ENCODE peak calls at places on chromosomes 13 and 19, in six cellular contexts. One of them, this sample, is unnamed.

GRCh38 chr13:43132228-43132627 is 108.8 kb downstream of the DNAJC15 start:
- DNase-seq in transverse colon: peak; percentile 42
- DNase-seq in HepG2: peak; percentile 52
- DNase-seq in stomach: peak; percentile 40
- DNase-seq in tibial nerve: no peak
- DNase-seq in suprapubic skin: no peak
- DNase-seq in this sample: no peak

GRCh38 chr19:47305309-47305751 is 4.3 kb upstream of the C5AR1 start:
- DNase-seq in transverse colon: peak; percentile 76
- DNase-seq in HepG2: peak; percentile 81
- DNase-seq in stomach: peak; percentile 73
- DNase-seq in tibial nerve: peak; percentile 65
- DNase-seq in suprapubic skin: peak; percentile 91
- DNase-seq in this sample: peak; percentile 74

GRCh38 chr19:37564624-37565369 is 29.8 kb downstream of the ZNF571 start:
- DNase-seq in transverse colon: no peak
- DNase-seq in HepG2: no peak
- DNase-seq in stomach: no peak
- DNase-seq in tibial nerve: no peak
- DNase-seq in suprapubic skin: no peak
- DNase-seq in this sample: no peak

GRCh38 chr13:87999141-87999765 is 328.1 kb downstream of the SLITRK5 start:
- DNase-seq in transverse colon: no peak
- DNase-seq in HepG2: no peak
- DNase-seq in stomach: no peak
- DNase-seq in tibial nerve: no peak
- DNase-seq in suprapubic skin: no peak
- DNase-seq in this sample: no peak

GRCh38 chr13:32883501-32883900 is 132.7 kb upstream of the KL start:
- DNase-seq in transverse colon: no peak
- DNase-seq in HepG2: no peak
- DNase-seq in stomach: no peak
- DNase-seq in tibial nerve: no peak
- DNase-seq in suprapubic skin: no peak
- DNase-seq in this sample: no peak

GRCh38 chr13:67383358-67383757 is 153.2 kb upstream of the PCDH9 start:
- DNase-seq in transverse colon: no peak
- DNase-seq in HepG2: peak; percentile 1
- DNase-seq in stomach: no peak
- DNase-seq in tibial nerve: no peak
- DNase-seq in suprapubic skin: no peak
- DNase-seq in this sample: no peak

GRCh38 chr19:799076-799881 is 2.0 kb downstream of the PTBP1 start:
- DNase-seq in transverse colon: peak; percentile 37
- DNase-seq in HepG2: peak; percentile 55
- DNase-seq in stomach: no peak
- DNase-seq in tibial nerve: no peak
- DNase-seq in suprapubic skin: no peak
- DNase-seq in this sample: no peak

GRCh38 chr19:31300406-31300805 is 48.8 kb downstream of the TSHZ3 start:
- DNase-seq in transverse colon: no peak
- DNase-seq in HepG2: no peak
- DNase-seq in stomach: no peak
- DNase-seq in tibial nerve: no peak
- DNase-seq in suprapubic skin: no peak
- DNase-seq in this sample: no peak

GRCh38 chr19:37505958-37506386 is 767 bp upstream of the ZNF793 start:
- DNase-seq in transverse colon: no peak
- DNase-seq in HepG2: no peak
- DNase-seq in stomach: no peak
- DNase-seq in tibial nerve: no peak
- DNase-seq in suprapubic skin: no peak
- DNase-seq in this sample: peak; percentile 89

GRCh38 chr19:43688059-43688763 is 18.2 kb upstream of the PLAUR start:
- DNase-seq in transverse colon: no peak
- DNase-seq in HepG2: no peak
- DNase-seq in stomach: no peak
- DNase-seq in tibial nerve: no peak
- DNase-seq in suprapubic skin: no peak
- DNase-seq in this sample: no peak

GRCh38 chr19:42168206-42168605 is 36.0 kb upstream of the POU2F2 start:
- DNase-seq in transverse colon: no peak
- DNase-seq in HepG2: no peak
- DNase-seq in stomach: no peak
- DNase-seq in tibial nerve: no peak
- DNase-seq in suprapubic skin: no peak
- DNase-seq in this sample: no peak

GRCh38 chr19:35262101-35262761 is 6.5 kb upstream of the USF2 start:
- DNase-seq in transverse colon: peak; percentile 6
- DNase-seq in HepG2: no peak
- DNase-seq in stomach: peak; percentile 63
- DNase-seq in tibial nerve: peak; percentile 11
- DNase-seq in suprapubic skin: no peak
- DNase-seq in this sample: peak; percentile 60

GRCh38 chr19:16091546-16092475 is 15.5 kb downstream of the TPM4 start:
- DNase-seq in transverse colon: no peak
- DNase-seq in HepG2: no peak
- DNase-seq in stomach: no peak
- DNase-seq in tibial nerve: no peak
- DNase-seq in suprapubic skin: no peak
- DNase-seq in this sample: no peak

GRCh38 chr13:108326318-108326717 is 56.8 kb downstream of the TNFSF13B start:
- DNase-seq in transverse colon: no peak
- DNase-seq in HepG2: peak; percentile 13
- DNase-seq in stomach: no peak
- DNase-seq in tibial nerve: no peak
- DNase-seq in suprapubic skin: no peak
- DNase-seq in this sample: peak; percentile 35

GRCh38 chr13:99218969-99219368 is 18.3 kb downstream of the UBAC2 start:
- DNase-seq in transverse colon: peak; percentile 25
- DNase-seq in HepG2: no peak
- DNase-seq in stomach: no peak
- DNase-seq in tibial nerve: no peak
- DNase-seq in suprapubic skin: no peak
- DNase-seq in this sample: no peak

GRCh38 chr13:98254541-98254940 is 77.5 kb upstream of the RNF113B start:
- DNase-seq in transverse colon: no peak
- DNase-seq in HepG2: no peak
- DNase-seq in stomach: no peak
- DNase-seq in tibial nerve: no peak
- DNase-seq in suprapubic skin: no peak
- DNase-seq in this sample: no peak

GRCh38 chr13:50386527-50387123 is 371.4 kb downstream of the KCNRG start:
- DNase-seq in transverse colon: no peak
- DNase-seq in HepG2: no peak
- DNase-seq in stomach: no peak
- DNase-seq in tibial nerve: no peak
- DNase-seq in suprapubic skin: no peak
- DNase-seq in this sample: peak; percentile 34

GRCh38 chr13:45121421-45121820 is 1.1 kb downstream of the GTF2F2 start:
- DNase-seq in transverse colon: no peak
- DNase-seq in HepG2: peak; percentile 16
- DNase-seq in stomach: no peak
- DNase-seq in tibial nerve: no peak
- DNase-seq in suprapubic skin: no peak
- DNase-seq in this sample: no peak

GRCh38 chr19:18329035-18329376 is 6.1 kb upstream of the LSM4 start:
- DNase-seq in transverse colon: no peak
- DNase-seq in HepG2: peak; percentile 56
- DNase-seq in stomach: no peak
- DNase-seq in tibial nerve: no peak
- DNase-seq in suprapubic skin: no peak
- DNase-seq in this sample: no peak

GRCh38 chr19:35328851-35329285 is at the start of gene CD22:
- DNase-seq in transverse colon: no peak
- DNase-seq in HepG2: no peak
- DNase-seq in stomach: no peak
- DNase-seq in tibial nerve: no peak
- DNase-seq in suprapubic skin: no peak
- DNase-seq in this sample: no peak

GRCh38 chr19:8922591-8922990 is 87.6 kb downstream of the MUC16 start:
- DNase-seq in transverse colon: no peak
- DNase-seq in HepG2: no peak
- DNase-seq in stomach: no peak
- DNase-seq in tibial nerve: no peak
- DNase-seq in suprapubic skin: no peak
- DNase-seq in this sample: peak; percentile 36

GRCh38 chr13:101623469-101624209 is 171.2 kb downstream of the ITGBL1 start:
- DNase-seq in transverse colon: no peak
- DNase-seq in HepG2: peak; percentile 0
- DNase-seq in stomach: no peak
- DNase-seq in tibial nerve: no peak
- DNase-seq in suprapubic skin: no peak
- DNase-seq in this sample: no peak

GRCh38 chr19:7679017-7679720 is 1.5 kb upstream of the TRAPPC5 start:
- DNase-seq in transverse colon: peak; percentile 43
- DNase-seq in HepG2: peak; percentile 36
- DNase-seq in stomach: no peak
- DNase-seq in tibial nerve: no peak
- DNase-seq in suprapubic skin: no peak
- DNase-seq in this sample: peak; percentile 37
- TF ChIP-seq EP300 in transverse colon: no peak
- TF ChIP-seq EP300 in HepG2: no peak
- TF ChIP-seq EP300 in stomach: no peak
- TF ChIP-seq EP300 in tibial nerve: no peak
- TF ChIP-seq EP300 in suprapubic skin: no peak
- TF ChIP-seq EP300 in this sample: no peak

GRCh38 chr19:11025445-11025844 is 63.8 kb upstream of the LDLR start:
- DNase-seq in transverse colon: no peak
- DNase-seq in HepG2: no peak
- DNase-seq in stomach: no peak
- DNase-seq in tibial nerve: no peak
- DNase-seq in suprapubic skin: no peak
- DNase-seq in this sample: no peak

GRCh38 chr19:11025006-11025405 is 64.2 kb downstream of the SMARCA4 start:
- DNase-seq in transverse colon: no peak
- DNase-seq in HepG2: no peak
- DNase-seq in stomach: no peak
- DNase-seq in tibial nerve: no peak
- DNase-seq in suprapubic skin: no peak
- DNase-seq in this sample: no peak

GRCh38 chr19:11027381-11027780 is 61.9 kb upstream of the LDLR start:
- DNase-seq in transverse colon: no peak
- DNase-seq in HepG2: no peak
- DNase-seq in stomach: no peak
- DNase-seq in tibial nerve: no peak
- DNase-seq in suprapubic skin: no peak
- DNase-seq in this sample: no peak

GRCh38 chr19:11024259-11024658 is 63.4 kb downstream of the SMARCA4 start:
- DNase-seq in transverse colon: no peak
- DNase-seq in HepG2: no peak
- DNase-seq in stomach: no peak
- DNase-seq in tibial nerve: no peak
- DNase-seq in suprapubic skin: no peak
- DNase-seq in this sample: no peak

GRCh38 chr19:11025997-11026396 is 63.3 kb upstream of the LDLR start:
- DNase-seq in transverse colon: no peak
- DNase-seq in HepG2: no peak
- DNase-seq in stomach: no peak
- DNase-seq in tibial nerve: no peak
- DNase-seq in suprapubic skin: no peak
- DNase-seq in this sample: no peak
- H3K4me3 ChIP-seq in transverse colon: no peak overlapping the region
- H3K4me3 ChIP-seq in HepG2: no peak overlapping the region
- H3K4me3 ChIP-seq in stomach: no peak overlapping the region
- H3K4me3 ChIP-seq in tibial nerve: no peak overlapping the region
- H3K4me3 ChIP-seq in suprapubic skin: no peak overlapping the region
- H3K4me3 ChIP-seq in this sample: no peak overlapping the region

GRCh38 chr13:63517376-63517775 is 2101.7 kb upstream of the PCDH20 start:
- DNase-seq in transverse colon: no peak
- DNase-seq in HepG2: no peak
- DNase-seq in stomach: no peak
- DNase-seq in tibial nerve: no peak
- DNase-seq in suprapubic skin: no peak
- DNase-seq in this sample: no peak
- TF ChIP-seq EP300 in transverse colon: no peak
- TF ChIP-seq EP300 in HepG2: no peak
- TF ChIP-seq EP300 in stomach: no peak
- TF ChIP-seq EP300 in tibial nerve: no peak
- TF ChIP-seq EP300 in suprapubic skin: no peak
- TF ChIP-seq EP300 in this sample: no peak

GRCh38 chr19:30226464-30227070 is 145.6 kb upstream of the ZNF536 start:
- DNase-seq in transverse colon: peak; percentile 25
- DNase-seq in HepG2: no peak
- DNase-seq in stomach: no peak
- DNase-seq in tibial nerve: no peak
- DNase-seq in suprapubic skin: no peak
- DNase-seq in this sample: peak; percentile 58
- H3K4me3 ChIP-seq in transverse colon: peak overlapping the region; percentile 67
- H3K4me3 ChIP-seq in HepG2: no peak overlapping the region
- H3K4me3 ChIP-seq in stomach: peak overlapping the region; percentile 59
- H3K4me3 ChIP-seq in tibial nerve: peak overlapping the region; percentile 69
- H3K4me3 ChIP-seq in suprapubic skin: peak overlapping the region; percentile 64
- H3K4me3 ChIP-seq in this sample: peak overlapping the region; percentile 70

DNA sequence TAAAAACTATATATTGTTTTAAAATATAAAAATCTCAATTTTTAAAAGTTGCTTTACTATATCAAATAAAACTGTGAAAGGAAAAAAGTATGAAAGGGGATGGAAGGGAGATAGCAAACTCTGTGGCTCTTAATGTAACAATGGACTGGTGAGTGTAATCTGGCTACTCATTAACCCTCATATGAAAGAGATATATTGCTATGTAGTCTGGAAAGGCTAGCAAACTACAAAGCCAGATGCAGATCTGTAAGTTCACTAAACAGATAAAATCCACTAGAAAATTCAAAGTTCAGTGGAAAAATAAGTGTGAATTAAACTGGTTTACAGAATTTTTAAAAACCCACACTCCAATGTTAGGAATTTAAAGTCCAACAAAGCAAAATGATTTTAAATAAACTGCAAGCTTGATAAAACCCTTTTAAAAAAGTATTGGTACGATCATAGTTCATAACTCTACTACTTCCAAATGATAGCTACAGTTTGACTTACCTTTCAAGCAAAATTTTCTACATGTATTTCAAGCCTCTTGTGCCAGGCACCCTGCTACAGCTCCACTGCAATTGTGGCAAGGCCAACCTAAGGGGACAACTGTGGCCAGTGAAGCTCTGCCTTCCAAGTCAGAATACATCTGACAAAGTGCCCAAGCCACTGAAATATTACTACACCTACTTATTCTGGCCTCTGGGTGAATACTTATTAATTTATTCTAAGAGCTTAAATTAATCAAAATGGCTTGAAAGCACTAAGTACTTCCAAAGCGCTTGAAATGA is 647 bp upstream of the ELF1 start:
- DNase-seq in transverse colon: no peak
- DNase-seq in HepG2: peak; percentile 80
- DNase-seq in stomach: no peak
- DNase-seq in tibial nerve: no peak
- DNase-seq in suprapubic skin: no peak
- DNase-seq in this sample: no peak
- TF ChIP-seq EP300 in transverse colon: no peak
- TF ChIP-seq EP300 in HepG2: no peak
- TF ChIP-seq EP300 in stomach: no peak
- TF ChIP-seq EP300 in tibial nerve: no peak
- TF ChIP-seq EP300 in suprapubic skin: no peak
- TF ChIP-seq EP300 in this sample: no peak

GRCh38 chr19:2089727-2090053 is 6.4 kb downstream of the MOB3A start:
- DNase-seq in transverse colon: no peak
- DNase-seq in HepG2: no peak
- DNase-seq in stomach: no peak
- DNase-seq in tibial nerve: no peak
- DNase-seq in suprapubic skin: no peak
- DNase-seq in this sample: no peak
- H3K4me3 ChIP-seq in transverse colon: no peak overlapping the region
- H3K4me3 ChIP-seq in HepG2: no peak overlapping the region
- H3K4me3 ChIP-seq in stomach: no peak overlapping the region
- H3K4me3 ChIP-seq in tibial nerve: no peak overlapping the region
- H3K4me3 ChIP-seq in suprapubic skin: no peak overlapping the region
- H3K4me3 ChIP-seq in this sample: peak overlapping the region; percentile 19

GRCh38 chr19:3282155-3282554 is 57.7 kb downstream of the CELF5 start:
- DNase-seq in transverse colon: no peak
- DNase-seq in HepG2: no peak
- DNase-seq in stomach: no peak
- DNase-seq in tibial nerve: no peak
- DNase-seq in suprapubic skin: no peak
- DNase-seq in this sample: no peak
- TF ChIP-seq EP300 in transverse colon: no peak
- TF ChIP-seq EP300 in HepG2: no peak
- TF ChIP-seq EP300 in stomach: no peak
- TF ChIP-seq EP300 in tibial nerve: no peak
- TF ChIP-seq EP300 in suprapubic skin: no peak
- TF ChIP-seq EP300 in this sample: no peak

This sample was measured in upper lobe of left lung.